ENCODE peak calls at places on chromosomes 13 and 19, in eight cellular contexts. One of them, this sample, is unnamed.
A peak's percentile ranks its signal among the peaks of the same experiment; 100 is the strongest.

GRCh38 chr13:113650275-113650674 is 7.7 kb downstream of the ATP4B start:
- DNase-seq in RPMI7951: no peak
- DNase-seq in NCI-H1417: peak; percentile 73
- DNase-seq in CD4-positive, CD25-positive, alpha-beta regulatory T cell: no peak
- DNase-seq in tibial nerve: no peak
- DNase-seq in thoracic aorta: no peak
- DNase-seq in activated CD8-positive, alpha-beta memory T cell treated with anti-CD3 and anti-CD28 coated beads for 1 hour: no peak
- DNase-seq in mesothelial cell of epicardium: peak; percentile 7
- DNase-seq in this sample: no peak

GRCh38 chr19:43450545-43450997 is 14.8 kb downstream of the LYPD3 start:
- DNase-seq in thoracic aorta: no peak
- DNase-seq in CD4-positive, CD25-positive, alpha-beta regulatory T cell: no peak
- DNase-seq in tibial nerve: no peak
- DNase-seq in activated CD8-positive, alpha-beta memory T cell treated with anti-CD3 and anti-CD28 coated beads for 1 hour: no peak
- DNase-seq in mesothelial cell of epicardium: no peak
- DNase-seq in NCI-H1417: no peak
- DNase-seq in RPMI7951: peak; percentile 92
- DNase-seq in this sample: no peak

GRCh38 chr19:33064778-33065550 is at the start of gene RHPN2:
- DNase-seq in NCI-H1417: peak; percentile 60
- DNase-seq in tibial nerve: no peak
- DNase-seq in activated CD8-positive, alpha-beta memory T cell treated with anti-CD3 and anti-CD28 coated beads for 1 hour: peak; percentile 11
- DNase-seq in mesothelial cell of epicardium: peak; percentile 55
- DNase-seq in thoracic aorta: no peak
- DNase-seq in CD4-positive, CD25-positive, alpha-beta regulatory T cell: no peak
- DNase-seq in RPMI7951: peak; percentile 72
- DNase-seq in this sample: peak; percentile 69

GRCh38 chr13:101516262-101516661 is 63.8 kb downstream of the ITGBL1 start:
- DNase-seq in mesothelial cell of epicardium: no peak
- DNase-seq in RPMI7951: no peak
- DNase-seq in thoracic aorta: no peak
- DNase-seq in CD4-positive, CD25-positive, alpha-beta regulatory T cell: no peak
- DNase-seq in NCI-H1417: no peak
- DNase-seq in tibial nerve: no peak
- DNase-seq in activated CD8-positive, alpha-beta memory T cell treated with anti-CD3 and anti-CD28 coated beads for 1 hour: no peak
- DNase-seq in this sample: no peak

GRCh38 chr19:38975861-38976271 is 324 bp upstream of the FBXO17 start:
- DNase-seq in thoracic aorta: no peak
- DNase-seq in tibial nerve: no peak
- DNase-seq in activated CD8-positive, alpha-beta memory T cell treated with anti-CD3 and anti-CD28 coated beads for 1 hour: no peak
- DNase-seq in mesothelial cell of epicardium: no peak
- DNase-seq in NCI-H1417: no peak
- DNase-seq in CD4-positive, CD25-positive, alpha-beta regulatory T cell: no peak
- DNase-seq in RPMI7951: peak; percentile 39
- DNase-seq in this sample: no peak

GRCh38 chr19:2578391-2578826 is 102.5 kb downstream of the GADD45B start:
- DNase-seq in RPMI7951: peak; percentile 67
- DNase-seq in CD4-positive, CD25-positive, alpha-beta regulatory T cell: no peak
- DNase-seq in activated CD8-positive, alpha-beta memory T cell treated with anti-CD3 and anti-CD28 coated beads for 1 hour: no peak
- DNase-seq in mesothelial cell of epicardium: no peak
- DNase-seq in NCI-H1417: no peak
- DNase-seq in tibial nerve: no peak
- DNase-seq in thoracic aorta: no peak
- DNase-seq in this sample: peak; percentile 40

GRCh38 chr13:35159041-35159440 is 217.0 kb downstream of the NBEA start:
- DNase-seq in RPMI7951: no peak
- DNase-seq in CD4-positive, CD25-positive, alpha-beta regulatory T cell: no peak
- DNase-seq in activated CD8-positive, alpha-beta memory T cell treated with anti-CD3 and anti-CD28 coated beads for 1 hour: no peak
- DNase-seq in mesothelial cell of epicardium: no peak
- DNase-seq in NCI-H1417: no peak
- DNase-seq in thoracic aorta: no peak
- DNase-seq in tibial nerve: no peak
- DNase-seq in this sample: no peak

GRCh38 chr13:100394005-100394695 is 194.4 kb downstream of the GGACT start:
- DNase-seq in mesothelial cell of epicardium: no peak
- DNase-seq in RPMI7951: peak; percentile 89
- DNase-seq in CD4-positive, CD25-positive, alpha-beta regulatory T cell: peak; percentile 11
- DNase-seq in tibial nerve: peak; percentile 8
- DNase-seq in activated CD8-positive, alpha-beta memory T cell treated with anti-CD3 and anti-CD28 coated beads for 1 hour: no peak
- DNase-seq in thoracic aorta: no peak
- DNase-seq in NCI-H1417: no peak
- DNase-seq in this sample: no peak

GRCh38 chr19:13220847-13221246 is 70.6 kb downstream of the IER2 start:
- DNase-seq in RPMI7951: no peak
- DNase-seq in activated CD8-positive, alpha-beta memory T cell treated with anti-CD3 and anti-CD28 coated beads for 1 hour: no peak
- DNase-seq in thoracic aorta: no peak
- DNase-seq in tibial nerve: no peak
- DNase-seq in NCI-H1417: no peak
- DNase-seq in CD4-positive, CD25-positive, alpha-beta regulatory T cell: no peak
- DNase-seq in mesothelial cell of epicardium: no peak
- DNase-seq in this sample: no peak

GRCh38 chr19:12672744-12673143 is 6.1 kb downstream of the WDR83 start:
- DNase-seq in CD4-positive, CD25-positive, alpha-beta regulatory T cell: no peak
- DNase-seq in mesothelial cell of epicardium: no peak
- DNase-seq in RPMI7951: no peak
- DNase-seq in NCI-H1417: no peak
- DNase-seq in activated CD8-positive, alpha-beta memory T cell treated with anti-CD3 and anti-CD28 coated beads for 1 hour: no peak
- DNase-seq in tibial nerve: no peak
- DNase-seq in thoracic aorta: no peak
- DNase-seq in this sample: no peak

GRCh38 chr13:51769455-51770127 is 34.4 kb downstream of the DHRS12 start:
- DNase-seq in tibial nerve: peak; percentile 80
- DNase-seq in thoracic aorta: no peak
- DNase-seq in mesothelial cell of epicardium: no peak
- DNase-seq in RPMI7951: no peak
- DNase-seq in CD4-positive, CD25-positive, alpha-beta regulatory T cell: no peak
- DNase-seq in NCI-H1417: no peak
- DNase-seq in activated CD8-positive, alpha-beta memory T cell treated with anti-CD3 and anti-CD28 coated beads for 1 hour: no peak
- DNase-seq in this sample: peak; percentile 87

GRCh38 chr19:46862504-46862835 is 1.7 kb downstream of the ARHGAP35 start:
- DNase-seq in NCI-H1417: no peak
- DNase-seq in activated CD8-positive, alpha-beta memory T cell treated with anti-CD3 and anti-CD28 coated beads for 1 hour: no peak
- DNase-seq in thoracic aorta: no peak
- DNase-seq in tibial nerve: no peak
- DNase-seq in CD4-positive, CD25-positive, alpha-beta regulatory T cell: no peak
- DNase-seq in RPMI7951: no peak
- DNase-seq in mesothelial cell of epicardium: no peak
- DNase-seq in this sample: no peak